ENCODE peak calls at places on chromosomes 5 and 9, in seven cellular contexts. One of them, this sample, is unnamed.

GRCh38 chr5:172644229-172644628 is 3.2 kb downstream of the NEURL1B start:
- DNase-seq in progenitor cell of endocrine pancreas: no peak
- DNase-seq in transverse colon: peak; percentile 77
- DNase-seq in AG09309: no peak
- DNase-seq in osteocyte: no peak
- DNase-seq in A549: no peak
- DNase-seq in kidney epithelial cell: no peak
- DNase-seq in this sample: no peak

GRCh38 chr9:16133556-16134227 is 580.8 kb downstream of the CCDC171 start:
- DNase-seq in progenitor cell of endocrine pancreas: no peak
- DNase-seq in A549: peak; percentile 49
- DNase-seq in AG09309: no peak
- DNase-seq in kidney epithelial cell: peak; percentile 65
- DNase-seq in osteocyte: no peak
- DNase-seq in transverse colon: peak; percentile 20
- DNase-seq in this sample: peak; percentile 48

GRCh38 chr5:160116991-160117390 is 2.3 kb downstream of the PWWP2A start:
- DNase-seq in progenitor cell of endocrine pancreas: no peak
- DNase-seq in kidney epithelial cell: no peak
- DNase-seq in A549: no peak
- DNase-seq in transverse colon: no peak
- DNase-seq in osteocyte: no peak
- DNase-seq in AG09309: no peak
- DNase-seq in this sample: no peak

GRCh38 chr9:125784286-125785049 is 37.3 kb downstream of the PBX3 start:
- DNase-seq in A549: no peak
- DNase-seq in kidney epithelial cell: no peak
- DNase-seq in progenitor cell of endocrine pancreas: no peak
- DNase-seq in AG09309: no peak
- DNase-seq in osteocyte: no peak
- DNase-seq in transverse colon: no peak
- DNase-seq in this sample: no peak

GRCh38 chr9:87343816-87344438 is 153.7 kb upstream of the DAPK1 start:
- DNase-seq in AG09309: no peak
- DNase-seq in A549: no peak
- DNase-seq in progenitor cell of endocrine pancreas: no peak
- DNase-seq in kidney epithelial cell: no peak
- DNase-seq in transverse colon: no peak
- DNase-seq in osteocyte: no peak
- DNase-seq in this sample: no peak

GRCh38 chr5:83343345-83343744 is 128.2 kb upstream of the VCAN start:
- DNase-seq in progenitor cell of endocrine pancreas: no peak
- DNase-seq in AG09309: no peak
- DNase-seq in transverse colon: no peak
- DNase-seq in osteocyte: no peak
- DNase-seq in A549: no peak
- DNase-seq in kidney epithelial cell: no peak
- DNase-seq in this sample: no peak

GRCh38 chr9:31519826-31520225 is 864.6 kb upstream of the ACO1 start:
- DNase-seq in A549: no peak
- DNase-seq in AG09309: no peak
- DNase-seq in transverse colon: no peak
- DNase-seq in kidney epithelial cell: no peak
- DNase-seq in osteocyte: no peak
- DNase-seq in progenitor cell of endocrine pancreas: no peak
- DNase-seq in this sample: no peak

GRCh38 chr5:6788439-6788838 is 75.2 kb downstream of the TENT4A start:
- DNase-seq in progenitor cell of endocrine pancreas: no peak
- DNase-seq in transverse colon: no peak
- DNase-seq in kidney epithelial cell: no peak
- DNase-seq in osteocyte: peak; percentile 17
- DNase-seq in A549: no peak
- DNase-seq in AG09309: no peak
- DNase-seq in this sample: no peak

GRCh38 chr5:146025108-146025507 is 80.3 kb downstream of the PLAC8L1 start:
- DNase-seq in osteocyte: no peak
- DNase-seq in kidney epithelial cell: no peak
- DNase-seq in A549: no peak
- DNase-seq in AG09309: no peak
- DNase-seq in transverse colon: peak; percentile 43
- DNase-seq in progenitor cell of endocrine pancreas: no peak
- DNase-seq in this sample: no peak

GRCh38 chr9:89872913-89873707 is 268.3 kb downstream of the GADD45G start:
- DNase-seq in progenitor cell of endocrine pancreas: no peak
- DNase-seq in kidney epithelial cell: no peak
- DNase-seq in transverse colon: no peak
- DNase-seq in osteocyte: peak; percentile 70
- DNase-seq in A549: no peak
- DNase-seq in AG09309: no peak
- DNase-seq in this sample: no peak

GRCh38 chr9:110282023-110282766 is 25.9 kb upstream of the TXN start:
- DNase-seq in kidney epithelial cell: no peak
- DNase-seq in osteocyte: no peak
- DNase-seq in transverse colon: no peak
- DNase-seq in AG09309: no peak
- DNase-seq in progenitor cell of endocrine pancreas: no peak
- DNase-seq in A549: no peak
- DNase-seq in this sample: no peak

GRCh38 chr5:134939500-134939899 is 28.2 kb upstream of the CATSPER3 start:
- DNase-seq in osteocyte: no peak
- DNase-seq in AG09309: no peak
- DNase-seq in kidney epithelial cell: no peak
- DNase-seq in progenitor cell of endocrine pancreas: no peak
- DNase-seq in A549: no peak
- DNase-seq in transverse colon: no peak
- DNase-seq in this sample: no peak

GRCh38 chr5:61416410-61416809 is 84.4 kb downstream of the ZSWIM6 start:
- DNase-seq in AG09309: no peak
- DNase-seq in A549: no peak
- DNase-seq in progenitor cell of endocrine pancreas: no peak
- DNase-seq in osteocyte: no peak
- DNase-seq in kidney epithelial cell: peak; percentile 16
- DNase-seq in transverse colon: no peak
- DNase-seq in this sample: no peak

GRCh38 chr9:89808076-89808701 is 203.4 kb downstream of the GADD45G start:
- DNase-seq in kidney epithelial cell: no peak
- DNase-seq in transverse colon: no peak
- DNase-seq in A549: no peak
- DNase-seq in osteocyte: peak; percentile 57
- DNase-seq in AG09309: no peak
- DNase-seq in progenitor cell of endocrine pancreas: no peak
- DNase-seq in this sample: peak; percentile 65

GRCh38 chr5:13188393-13188792 is 756.1 kb downstream of the DNAH5 start:
- DNase-seq in kidney epithelial cell: no peak
- DNase-seq in transverse colon: no peak
- DNase-seq in AG09309: no peak
- DNase-seq in progenitor cell of endocrine pancreas: no peak
- DNase-seq in osteocyte: no peak
- DNase-seq in A549: no peak
- DNase-seq in this sample: no peak

GRCh38 chr5:51376504-51376903 is 6.7 kb upstream of the ISL1 start:
- DNase-seq in A549: no peak
- DNase-seq in AG09309: no peak
- DNase-seq in osteocyte: no peak
- DNase-seq in progenitor cell of endocrine pancreas: no peak
- DNase-seq in kidney epithelial cell: no peak
- DNase-seq in transverse colon: no peak
- DNase-seq in this sample: no peak

GRCh38 chr5:62720036-62720441 is 141.4 kb downstream of the LRRC70 start:
- DNase-seq in transverse colon: no peak
- DNase-seq in AG09309: no peak
- DNase-seq in osteocyte: no peak
- DNase-seq in A549: peak; percentile 37
- DNase-seq in kidney epithelial cell: peak; percentile 49
- DNase-seq in progenitor cell of endocrine pancreas: peak; percentile 29
- DNase-seq in this sample: peak; percentile 61

GRCh38 chr9:134644715-134645606 is 3.4 kb downstream of the COL5A1 start:
- DNase-seq in AG09309: peak; percentile 98
- DNase-seq in transverse colon: peak; percentile 60
- DNase-seq in osteocyte: peak; percentile 95
- DNase-seq in progenitor cell of endocrine pancreas: no peak
- DNase-seq in kidney epithelial cell: peak; percentile 49
- DNase-seq in A549: peak; percentile 91
- DNase-seq in this sample: no peak

GRCh38 chr5:141662028-141662427 is 10.8 kb upstream of the FCHSD1 start:
- DNase-seq in transverse colon: no peak
- DNase-seq in osteocyte: no peak
- DNase-seq in kidney epithelial cell: no peak
- DNase-seq in progenitor cell of endocrine pancreas: no peak
- DNase-seq in AG09309: no peak
- DNase-seq in A549: no peak
- DNase-seq in this sample: no peak

GRCh38 chr5:116371935-116372334 is 202.7 kb downstream of the SEMA6A start:
- DNase-seq in kidney epithelial cell: no peak
- DNase-seq in osteocyte: no peak
- DNase-seq in AG09309: no peak
- DNase-seq in progenitor cell of endocrine pancreas: no peak
- DNase-seq in A549: no peak
- DNase-seq in transverse colon: no peak
- DNase-seq in this sample: no peak

GRCh38 chr9:99300603-99301002 is 78.5 kb downstream of the SEC61B start:
- DNase-seq in progenitor cell of endocrine pancreas: no peak
- DNase-seq in A549: no peak
- DNase-seq in transverse colon: no peak
- DNase-seq in kidney epithelial cell: no peak
- DNase-seq in osteocyte: no peak
- DNase-seq in AG09309: no peak
- DNase-seq in this sample: no peak

GRCh38 chr9:138010861-138011260 is 133.3 kb downstream of the CACNA1B start:
- DNase-seq in A549: no peak
- DNase-seq in progenitor cell of endocrine pancreas: no peak
- DNase-seq in AG09309: no peak
- DNase-seq in transverse colon: no peak
- DNase-seq in osteocyte: no peak
- DNase-seq in kidney epithelial cell: no peak
- DNase-seq in this sample: no peak

GRCh38 chr5:27124590-27124989 is 86.2 kb upstream of the CDH9 start:
- DNase-seq in A549: peak; percentile 21
- DNase-seq in transverse colon: no peak
- DNase-seq in AG09309: no peak
- DNase-seq in kidney epithelial cell: no peak
- DNase-seq in osteocyte: no peak
- DNase-seq in progenitor cell of endocrine pancreas: no peak
- DNase-seq in this sample: peak; percentile 28
- TF ChIP-seq CTCF in A549: peak; percentile 19
- TF ChIP-seq CTCF in transverse colon: no peak
- TF ChIP-seq CTCF in AG09309: peak; percentile 29
- TF ChIP-seq CTCF in kidney epithelial cell: peak; percentile 56
- TF ChIP-seq CTCF in osteocyte: peak; percentile 60
- TF ChIP-seq CTCF in progenitor cell of endocrine pancreas: peak; percentile 65
- TF ChIP-seq CTCF in this sample: peak; percentile 58

DNA sequence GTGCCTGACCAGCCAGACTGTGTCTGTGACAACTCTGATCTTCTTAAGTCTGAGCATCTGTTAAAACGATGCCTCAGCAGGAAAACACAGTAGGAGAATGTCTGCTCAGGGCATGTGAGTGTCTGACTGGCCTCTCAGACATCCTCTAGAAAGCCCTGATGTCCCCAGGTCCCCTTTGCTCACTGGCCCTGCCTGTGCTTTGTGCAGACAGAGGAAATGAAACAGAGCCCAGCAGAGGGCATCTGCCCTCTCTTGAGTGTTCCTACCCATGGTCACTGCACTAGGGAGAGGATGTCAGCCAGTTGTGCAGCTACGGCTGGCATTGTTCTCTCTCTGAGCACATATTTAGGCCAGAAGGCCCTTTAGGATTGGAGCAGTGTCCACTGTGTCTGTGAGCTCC is 56.9 kb downstream of the TRPC7 start:
- DNase-seq in transverse colon: no peak
- DNase-seq in osteocyte: no peak
- DNase-seq in AG09309: no peak
- DNase-seq in progenitor cell of endocrine pancreas: no peak
- DNase-seq in A549: no peak
- DNase-seq in kidney epithelial cell: no peak
- DNase-seq in this sample: no peak
- TF ChIP-seq CTCF in transverse colon: no peak
- TF ChIP-seq CTCF in osteocyte: no peak
- TF ChIP-seq CTCF in AG09309: no peak
- TF ChIP-seq CTCF in progenitor cell of endocrine pancreas: peak; percentile 20
- TF ChIP-seq CTCF in A549: no peak
- TF ChIP-seq CTCF in kidney epithelial cell: peak; percentile 2
- TF ChIP-seq CTCF in this sample: no peak

DNA sequence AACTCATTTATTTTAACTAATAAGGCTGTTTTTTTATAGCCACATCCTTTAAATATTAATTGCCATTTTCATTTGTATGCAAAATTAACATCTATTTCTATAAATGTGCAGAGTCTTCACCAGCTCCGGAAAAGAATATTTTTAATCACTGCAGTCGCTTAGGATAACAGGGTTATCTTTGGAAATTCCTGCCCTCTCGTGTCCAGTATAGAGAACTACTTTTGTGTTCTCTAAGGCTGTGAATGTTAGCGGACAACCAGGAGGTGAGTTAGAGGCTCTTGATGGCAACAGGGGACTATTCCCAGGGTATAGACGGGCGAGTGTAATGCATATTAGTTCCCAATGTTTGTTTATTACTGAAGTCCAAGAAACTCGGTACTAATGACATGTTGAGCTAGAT is 59.4 kb downstream of the GGTA1 start:
- DNase-seq in transverse colon: no peak
- DNase-seq in kidney epithelial cell: no peak
- DNase-seq in A549: peak; percentile 70
- DNase-seq in AG09309: no peak
- DNase-seq in progenitor cell of endocrine pancreas: no peak
- DNase-seq in osteocyte: no peak
- DNase-seq in this sample: no peak
- TF ChIP-seq CTCF in transverse colon: no peak
- TF ChIP-seq CTCF in kidney epithelial cell: peak; percentile 21
- TF ChIP-seq CTCF in A549: peak; percentile 40
- TF ChIP-seq CTCF in AG09309: peak; percentile 22
- TF ChIP-seq CTCF in progenitor cell of endocrine pancreas: peak; percentile 36
- TF ChIP-seq CTCF in osteocyte: peak; percentile 45
- TF ChIP-seq CTCF in this sample: peak; percentile 9

DNA sequence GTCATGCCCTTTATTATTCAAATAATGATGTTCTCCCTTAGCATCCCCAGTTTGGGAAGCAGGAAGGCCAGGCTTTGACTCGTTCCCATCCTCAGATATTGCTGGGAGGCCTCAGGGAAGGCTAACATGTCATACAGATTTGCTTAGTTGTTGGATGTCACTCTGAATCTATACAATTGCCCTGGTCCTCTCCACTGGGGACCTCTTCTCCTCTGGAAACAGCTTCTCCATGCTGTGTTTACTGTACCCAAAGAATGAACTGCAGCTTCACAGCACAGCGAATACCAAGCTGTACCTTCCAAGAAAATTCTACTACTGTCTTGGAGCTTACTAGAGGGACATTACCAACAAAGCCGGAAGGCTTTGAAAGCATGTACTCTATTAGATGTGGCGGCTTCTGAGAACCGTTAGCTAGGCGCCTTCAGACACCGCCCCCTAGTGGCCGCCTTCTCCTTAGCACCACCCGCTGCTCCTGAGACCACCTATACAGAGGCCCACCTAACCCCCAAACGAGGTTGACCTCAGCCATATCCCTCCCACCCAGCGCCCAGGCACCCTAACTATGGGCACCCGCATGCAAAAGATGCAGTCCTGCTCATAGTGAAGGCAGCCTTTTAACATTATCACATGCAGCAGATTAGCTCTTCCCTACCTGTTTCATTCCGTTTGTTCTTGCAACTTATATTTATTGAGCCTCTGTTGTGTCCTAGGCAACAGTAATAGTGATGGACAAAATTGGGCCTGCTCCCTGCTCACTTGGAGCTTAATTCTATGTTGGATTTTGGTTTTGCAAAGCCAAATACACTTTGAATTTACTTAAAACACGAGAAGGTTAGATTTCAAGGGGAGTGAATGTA is 34.9 kb upstream of the FOXI1 start:
- DNase-seq in osteocyte: no peak
- DNase-seq in AG09309: peak; percentile 3
- DNase-seq in transverse colon: no peak
- DNase-seq in progenitor cell of endocrine pancreas: peak; percentile 47
- DNase-seq in A549: peak; percentile 52
- DNase-seq in kidney epithelial cell: no peak
- DNase-seq in this sample: peak; percentile 87
- TF ChIP-seq CTCF in osteocyte: peak; percentile 78
- TF ChIP-seq CTCF in AG09309: peak; percentile 85
- TF ChIP-seq CTCF in transverse colon: peak; percentile 46
- TF ChIP-seq CTCF in progenitor cell of endocrine pancreas: peak; percentile 88
- TF ChIP-seq CTCF in A549: peak; percentile 77
- TF ChIP-seq CTCF in kidney epithelial cell: peak; percentile 89
- TF ChIP-seq CTCF in this sample: peak; percentile 94